ENCODE peak calls at places on chromosomes 6 and 20, in ten cellular contexts. T is Panc1; N is GM04504; E is MCF 10A; D is left colon; B is uterus; O is GM12891; X is stimulated activated CD8-positive, alpha-beta memory T cell treated with anti-CD3 and anti-CD28 coated beads, Interleukin-15, amount 100 ng/mL, for 24 hours; J is NCI-H774; S is body of pancreas. L is an unnamed sample.
A peak's percentile ranks its signal among the peaks of the same experiment; 100 is the strongest.

GRCh38 chr6:147310511-147310910 is 106.3 kb downstream of the STXBP5 start:
- DNase-seq in O (no peak), N (no peak), D (no peak), E (no peak), J (no peak), T (no peak), S (no peak), B (no peak), X (no peak), L (no peak)

GRCh38 chr6:13729891-13730290 is 18.3 kb upstream of the RANBP9 start:
- DNase-seq in T (no peak), B (no peak), X (no peak), O (no peak), D (no peak), N (no peak), S (no peak), E (peak; percentile 47), J (no peak), L (peak; percentile 39)

GRCh38 chr6:157631388-157631787 is 191.7 kb upstream of the SNX9 start:
- DNase-seq in N (no peak), T (no peak), E (no peak), S (no peak), B (no peak), X (no peak), J (no peak), D (no peak), O (no peak), L (no peak)

GRCh38 chr6:80143312-80143960 is 37.0 kb downstream of the BCKDHB start:
- DNase-seq in B (peak; percentile 57), T (no peak), S (peak; percentile 65), N (peak; percentile 74), X (no peak), D (peak; percentile 69), E (peak; percentile 98), J (no peak), O (no peak), L (peak; percentile 64)

GRCh38 chr20:17586250-17586649 is 16.4 kb downstream of the DSTN start:
- DNase-seq in S (no peak), N (no peak), T (no peak), D (no peak), B (no peak), O (no peak), J (no peak), X (no peak), E (no peak), L (no peak)

GRCh38 chr6:27157461-27158315 is 89.8 kb upstream of the PRSS16 start:
- DNase-seq in N (no peak), O (no peak), D (peak; percentile 81), T (peak; percentile 86), X (peak; percentile 65), E (peak; percentile 66), J (peak; percentile 67), S (peak; percentile 64), B (peak; percentile 69), L (no peak)

GRCh38 chr6:34985236-34985635 is 96.2 kb downstream of the ANKS1A start:
- DNase-seq in S (no peak), D (no peak), T (no peak), B (no peak), J (no peak), E (no peak), N (no peak), X (no peak), O (no peak), L (no peak)

GRCh38 chr6:149544646-149545257 is 1.1 kb downstream of the PPIL4 start:
- DNase-seq in N (no peak), D (no peak), J (no peak), S (no peak), T (no peak), E (no peak), O (no peak), B (no peak), X (no peak), L (no peak)

GRCh38 chr20:1537731-1538058 is 19.8 kb downstream of the SIRPD start:
- DNase-seq in J (no peak), T (no peak), N (no peak), D (peak; percentile 41), E (no peak), B (no peak), S (peak; percentile 70), X (no peak), O (no peak), L (no peak)

GRCh38 chr6:3601570-3601969 is 144.7 kb upstream of the SLC22A23 start:
- DNase-seq in D (no peak), N (no peak), E (no peak), O (no peak), J (no peak), X (no peak), S (no peak), B (no peak), T (no peak), L (no peak)

GRCh38 chr6:47653706-47654105 is 44.7 kb upstream of the ADGRF4 start:
- DNase-seq in X (no peak), S (no peak), D (no peak), N (no peak), O (no peak), J (no peak), E (peak; percentile 33), B (no peak), T (no peak), L (no peak)

GRCh38 chr6:53151676-53152075 is 3.0 kb upstream of the GCM1 start:
- DNase-seq in O (no peak), E (peak; percentile 18), J (no peak), S (no peak), T (no peak), B (no peak), X (no peak), D (no peak), N (no peak), L (no peak)

GRCh38 chr20:60862601-60863000 is 389.5 kb upstream of the CDH4 start:
- DNase-seq in T (no peak), B (no peak), E (peak; percentile 9), O (no peak), J (no peak), S (no peak), X (no peak), N (no peak), D (no peak), L (no peak)

GRCh38 chr6:98944598-98945011 is 3.1 kb downstream of the FBXL4 start:
- DNase-seq in T (no peak), D (no peak), O (no peak), N (no peak), E (peak; percentile 11), J (peak; percentile 10), B (no peak), S (no peak), X (no peak), L (no peak)

GRCh38 chr20:59925894-59926293 is 7.5 kb downstream of the SYCP2 start:
- DNase-seq in J (no peak), T (no peak), E (peak; percentile 16), O (no peak), D (no peak), X (no peak), B (no peak), N (no peak), S (no peak), L (no peak)

GRCh38 chr20:10263385-10264165 is 44.9 kb downstream of the SNAP25 start:
- DNase-seq in S (peak; percentile 3), D (no peak), T (no peak), E (peak; percentile 41), J (peak; percentile 7), N (no peak), O (no peak), X (no peak), B (no peak), L (no peak)

GRCh38 chr6:16103708-16104107 is 25.2 kb upstream of the MYLIP start:
- DNase-seq in X (no peak), B (no peak), E (no peak), N (no peak), D (no peak), O (no peak), J (no peak), T (no peak), S (no peak), L (no peak)

GRCh38 chr6:141610741-141611140 is 522.0 kb upstream of the GJE1 start:
- DNase-seq in T (no peak), B (no peak), D (no peak), N (no peak), O (no peak), S (no peak), J (no peak), E (no peak), X (no peak), L (no peak)

L was measured in GM04503.